ENCODE peak calls at places on chromosomes 13 and 19, in seven cellular contexts. L, E, I, V, P, B and N are unnamed samples. For H3K9me3 and H3K4me1, the result is how much of the 10 kb centered on the place peaks cover.

GRCh38 chr13:110285991-110286923 is 20.7 kb downstream of the COL4A1 start:
- DNase-seq in I (no peak), L (no peak), V (no peak), B (no peak), P (no peak), E (peak), N (no peak)

GRCh38 chr19:459724-460511 is 915 bp downstream of the SHC2 start:
- DNase-seq in E (no peak), L (peak), B (no peak), P (peak), I (no peak), V (peak), N (no peak)

GRCh38 chr13:28579334-28579733 is 79.6 kb upstream of the POMP start:
- DNase-seq in I (no peak), L (no peak), E (no peak), B (no peak), P (peak), V (no peak), N (no peak)

GRCh38 chr13:50509167-50509566 is 334.3 kb downstream of the DLEU7 start:
- DNase-seq in V (no peak), L (no peak), P (no peak), I (no peak), B (no peak), E (no peak), N (no peak)

GRCh38 chr13:32300920-32301319 is 14.2 kb downstream of the ZAR1L start:
- DNase-seq in E (no peak), I (no peak), P (no peak), L (no peak), B (no peak), V (no peak), N (no peak)

GRCh38 chr13:67258482-67258881 is 28.3 kb upstream of the PCDH9 start:
- DNase-seq in B (no peak), E (no peak), L (no peak), V (no peak), P (no peak), I (no peak), N (no peak)

GRCh38 chr19:3404324-3405260 is 38.2 kb downstream of the NFIC start:
- DNase-seq in P (peak), V (peak), B (peak), L (peak), E (no peak), I (no peak), N (no peak)

GRCh38 chr13:63855457-63856118 is 2439.9 kb upstream of the PCDH20 start:
- DNase-seq in V (no peak), B (no peak), E (no peak), L (no peak), P (no peak), I (no peak), N (no peak)

GRCh38 chr19:43638214-43638990 is 1.2 kb downstream of the CADM4 start:
- DNase-seq in V (no peak), P (no peak), E (no peak), L (no peak), I (no peak), B (no peak), N (no peak)

GRCh38 chr19:18251587-18252369 is 22.5 kb downstream of the IQCN start:
- DNase-seq in V (peak), P (peak), E (no peak), L (peak), I (peak), B (peak), N (peak)

GRCh38 chr19:53388904-53389303 is 6.0 kb upstream of the ZNF765 start:
- DNase-seq in B (no peak), L (no peak), E (no peak), I (no peak), P (no peak), V (no peak), N (no peak)

GRCh38 chr19:53394974-53395839 is at the start of gene ZNF765:
- DNase-seq in V (peak), P (peak), E (peak), B (peak), L (peak), I (peak), N (peak)

GRCh38 chr19:53389591-53390377 is 5.2 kb upstream of the ZNF765 start:
- DNase-seq in B (no peak), L (no peak), V (no peak), I (no peak), P (peak), E (no peak), N (no peak)

GRCh38 chr19:53394522-53394973 is 401 bp upstream of the ZNF765 start:
- DNase-seq in I (no peak), L (peak), B (peak), V (peak), P (peak), E (peak), N (no peak)
- H3K4me3 ChIP-seq in I (peak), L (peak), B (peak), V (no peak), P (peak), E (peak), N (peak)

GRCh38 chr19:47658431-47659383 is 49.8 kb downstream of the BICRA start:
- DNase-seq in I (no peak), V (no peak), P (no peak), L (peak), E (no peak), B (no peak), N (no peak)
- H3K9me3 ChIP-seq in I (under half), V (under half), P (under half), L (under half), E (under half), B (under half), N (under half)

DNA sequence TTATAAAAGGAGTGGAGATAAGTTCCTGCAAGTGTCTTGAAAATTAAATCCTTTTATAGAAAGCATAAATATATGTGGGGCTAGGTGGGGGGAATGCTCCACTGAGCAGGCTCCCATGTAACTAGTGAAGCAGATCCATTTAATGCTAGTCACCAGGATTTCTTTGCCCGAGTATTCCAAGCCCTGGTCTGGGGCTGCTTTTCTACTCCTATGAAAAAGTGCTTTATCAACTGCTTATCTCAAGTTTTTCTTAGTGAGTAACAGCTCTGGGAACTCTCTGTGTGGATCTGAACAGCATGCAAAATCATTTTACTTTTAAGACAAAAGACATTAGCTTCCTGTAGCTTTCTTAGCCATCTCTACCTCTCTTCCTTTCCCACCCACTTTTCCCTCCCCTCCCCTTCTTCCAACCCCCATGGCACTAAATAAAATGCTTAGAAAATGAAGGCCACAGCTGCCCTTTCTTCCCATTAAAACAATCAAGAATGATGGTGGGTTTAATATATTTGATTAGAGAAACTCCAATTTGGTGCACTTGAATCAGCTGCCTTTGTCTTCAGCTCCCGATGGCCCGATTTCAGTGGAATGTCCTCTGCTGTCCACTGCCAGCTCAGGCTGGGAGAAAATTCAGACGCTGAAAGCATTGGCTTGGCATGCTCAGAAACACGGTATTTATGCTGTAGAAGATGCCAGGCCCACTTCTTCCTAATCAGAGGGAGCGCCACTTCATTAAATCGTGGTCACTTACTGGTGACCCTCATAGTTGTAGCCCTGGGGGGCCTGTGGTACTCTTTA is 475.1 kb downstream of the FOXO1 start:
- DNase-seq in V (no peak), B (no peak), I (no peak), E (peak), P (no peak), L (no peak), N (no peak)
- H3K4me1 ChIP-seq in V (under half), B (half or more), I (half or more), E (half or more), P (under half), L (under half), N (under half)

GRCh38 chr19:33396701-33397535 is 23.4 kb downstream of the CEBPG start:
- DNase-seq in V (no peak), E (no peak), I (no peak), B (no peak), P (no peak), L (no peak), N (no peak)
- H3K4me3 ChIP-seq in V (no peak), E (no peak), I (no peak), B (no peak), P (no peak), L (no peak), N (no peak)

DNA sequence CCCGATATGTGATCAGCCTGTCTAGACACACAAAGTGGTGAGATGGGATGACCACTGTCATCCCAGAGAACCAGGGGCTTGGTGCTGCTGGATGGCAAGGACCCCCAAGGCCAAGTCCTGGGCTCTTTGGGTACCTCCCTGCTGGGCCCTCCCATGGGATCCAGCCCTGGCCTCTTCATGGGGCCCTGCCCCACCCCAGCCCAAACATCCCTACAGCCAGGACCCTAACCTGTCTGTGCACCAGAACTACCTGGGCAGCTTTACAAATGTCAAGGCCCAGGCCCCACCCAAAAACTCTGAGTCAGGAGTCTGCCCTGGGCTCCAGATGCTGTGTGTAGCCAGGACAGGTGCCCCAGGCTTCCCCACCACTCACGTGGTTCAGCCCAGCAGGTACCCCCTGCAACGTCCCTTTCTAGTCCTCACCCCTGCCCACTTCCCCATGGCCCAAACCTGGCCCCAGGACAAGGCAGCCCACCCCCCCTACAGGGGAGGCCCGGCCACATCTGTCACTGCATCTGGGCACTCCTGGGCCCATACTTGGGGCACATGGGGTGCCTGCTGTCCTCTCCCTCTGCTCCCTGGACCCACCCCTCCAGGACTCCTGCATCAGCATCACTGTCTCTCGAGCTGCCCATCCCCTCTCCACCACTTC is 233.5 kb downstream of the TUBA3C start:
- DNase-seq in L (no peak), P (no peak), B (no peak), E (no peak), V (no peak), I (no peak), N (no peak)
- H3K9me3 ChIP-seq in L (under half), P (under half), B (under half), E (under half), V (under half), I (under half), N (under half)

DNA sequence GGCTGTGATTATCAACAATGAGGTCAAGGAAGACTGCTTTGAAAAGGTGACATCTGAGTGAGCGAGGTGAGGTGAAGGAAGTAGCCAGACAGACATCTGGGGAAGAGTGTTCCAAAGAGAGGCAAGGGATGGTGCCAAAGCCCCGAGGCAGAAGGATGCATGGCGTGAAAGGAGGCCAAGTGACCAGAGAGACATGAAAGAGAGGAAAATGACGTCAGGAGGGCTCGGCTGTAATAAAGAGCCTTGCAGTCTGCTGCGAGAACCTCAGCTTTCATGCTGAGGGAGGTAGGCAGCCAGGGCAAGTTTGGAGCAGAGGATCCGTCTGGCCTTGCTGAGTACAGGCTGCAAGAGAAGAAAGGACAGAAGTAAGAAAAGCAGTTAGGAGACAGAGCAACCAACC is 50.8 kb downstream of the FOXO1 start:
- DNase-seq in E (no peak), B (peak), I (no peak), L (no peak), P (no peak), V (no peak), N (no peak)
- H3K4me1 ChIP-seq in E (half or more), B (half or more), I (half or more), L (half or more), P (half or more), V (half or more), N (half or more)